ENCODE peak calls at places on chromosomes 11 and 22, in five cellular contexts. D, N, M, B and X are unnamed samples. For H3K9me3, the result is how much of the 10 kb centered on the place peaks cover.

GRCh38 chr22:36136475-36136874 is 24.1 kb downstream of the APOL3 start:
- DNase-seq in D (peak), N (no peak), M (no peak), B (peak), X (no peak)

GRCh38 chr11:83033367-83033766 is 38.3 kb downstream of the RAB30 start:
- DNase-seq in D (no peak), N (no peak), M (no peak), B (no peak), X (no peak)

GRCh38 chr11:114106986-114107385 is 47.5 kb downstream of the ZBTB16 start:
- DNase-seq in D (no peak), N (no peak), M (no peak), B (peak), X (no peak)

GRCh38 chr22:36467946-36468345 is 13.5 kb downstream of the TXN2 start:
- DNase-seq in D (peak), N (no peak), M (peak), B (no peak), X (peak)

GRCh38 chr11:75174781-75175370 is 24.0 kb downstream of the SLCO2B1 start:
- DNase-seq in D (peak), N (peak), M (no peak), B (peak), X (no peak)

GRCh38 chr11:46958777-46959176 is 22.2 kb downstream of the CSTPP1 start:
- DNase-seq in D (no peak), N (no peak), M (no peak), B (no peak), X (no peak)

GRCh38 chr11:117806906-117807305 is 9.9 kb upstream of the DSCAML1 start:
- DNase-seq in D (no peak), N (no peak), M (no peak), B (no peak), X (no peak)

GRCh38 chr11:12625438-12626071 is 48.7 kb upstream of the TEAD1 start:
- DNase-seq in D (peak), N (no peak), M (no peak), B (no peak), X (no peak)

GRCh38 chr11:17185938-17186337 is 21.8 kb downstream of the PIK3C2A start:
- DNase-seq in D (no peak), N (no peak), M (no peak), B (no peak), X (no peak)

GRCh38 chr22:28023774-28024173 is 104.7 kb upstream of the PITPNB start:
- DNase-seq in D (no peak), N (no peak), M (no peak), B (peak), X (no peak)

GRCh38 chr11:14973621-14974020 is 1.5 kb upstream of the CALCA start:
- DNase-seq in D (peak), N (peak), M (no peak), B (peak), X (no peak)

GRCh38 chr11:12680246-12680939 is 6.2 kb downstream of the TEAD1 start:
- DNase-seq in D (peak), N (peak), M (no peak), B (peak), X (peak)

GRCh38 chr11:15507592-15507991 is 392.9 kb downstream of the INSC start:
- DNase-seq in D (no peak), N (no peak), M (no peak), B (no peak), X (no peak)

GRCh38 chr11:10597877-10598341 is 29.4 kb upstream of the LYVE1 start:
- DNase-seq in D (peak), N (no peak), M (no peak), B (no peak), X (no peak)

GRCh38 chr22:22710719-22711531 is 66.5 kb downstream of the GGTLC2 start:
- DNase-seq in D (peak), N (peak), M (no peak), B (no peak), X (peak)

GRCh38 chr11:35525501-35526175 is at the start of gene PAMR1:
- DNase-seq in D (peak), N (peak), M (no peak), B (peak), X (peak)

GRCh38 chr11:8330896-8331295 is 67.2 kb upstream of the LMO1 start:
- DNase-seq in D (no peak), N (no peak), M (no peak), B (no peak), X (no peak)

GRCh38 chr22:30998329-30998728 is 29.3 kb downstream of the TUG1 start:
- DNase-seq in D (no peak), N (no peak), M (no peak), B (no peak), X (no peak)

GRCh38 chr11:93623179-93623578 is 38.3 kb upstream of the CEP295 start:
- DNase-seq in D (no peak), N (no peak), M (no peak), B (no peak), X (no peak)

GRCh38 chr11:110200241-110200640 is 96.2 kb downstream of the RDX start:
- DNase-seq in D (peak), N (no peak), M (no peak), B (no peak), X (no peak)

GRCh38 chr11:117300301-117300700 is 9.2 kb downstream of the BACE1-AS start:
- DNase-seq in D (peak), N (no peak), M (no peak), B (peak), X (peak)

GRCh38 chr11:16779436-16779835 is 41.0 kb downstream of the C11orf58 start:
- DNase-seq in D (no peak), N (no peak), M (peak), B (no peak), X (peak)

GRCh38 chr11:10319691-10320090 is 14.8 kb downstream of the ADM start:
- DNase-seq in D (no peak), N (no peak), M (no peak), B (no peak), X (no peak)

GRCh38 chr11:12458042-12458441 is 80.7 kb downstream of the PARVA start:
- DNase-seq in D (no peak), N (no peak), M (no peak), B (peak), X (no peak)

GRCh38 chr22:40654522-40655167 is 18.1 kb upstream of the MRTFA start:
- DNase-seq in D (peak), N (no peak), M (no peak), B (peak), X (peak)

GRCh38 chr11:46668480-46669085 is 31.8 kb downstream of the ARHGAP1 start:
- DNase-seq in D (no peak), N (no peak), M (no peak), B (peak), X (peak)

GRCh38 chr11:94526645-94527438 is 14.6 kb downstream of the C11orf97 start:
- DNase-seq in D (peak), N (no peak), M (no peak), B (no peak), X (no peak)

GRCh38 chr22:22942511-22943329 is 55.1 kb downstream of the IGLL5 start:
- DNase-seq in D (peak), N (peak), M (peak), B (peak), X (peak)

GRCh38 chr11:70577258-70577603 is 178.9 kb downstream of the CTTN start:
- DNase-seq in D (no peak), N (no peak), M (no peak), B (peak), X (no peak)

GRCh38 chr11:10770626-10771254 is 19.7 kb downstream of the CTR9 start:
- DNase-seq in D (peak), N (peak), M (peak), B (no peak), X (no peak)

GRCh38 chr11:64990222-64990918 is 6.4 kb downstream of the BATF2 start:
- DNase-seq in D (no peak), N (peak), M (no peak), B (peak), X (peak)

GRCh38 chr22:36301851-36302250 is 48.9 kb downstream of the APOL1 start:
- DNase-seq in D (peak), N (no peak), M (no peak), B (no peak), X (no peak)

GRCh38 chr11:124179311-124179710 is 3.8 kb upstream of the OR10D3 start:
- DNase-seq in D (no peak), N (no peak), M (no peak), B (no peak), X (no peak)

GRCh38 chr11:6635082-6635932 is 16.1 kb upstream of the TPP1 start:
- DNase-seq in D (peak), N (no peak), M (no peak), B (peak), X (no peak)

GRCh38 chr22:39089928-39090327 is 7.1 kb upstream of the APOBEC3H start:
- DNase-seq in D (no peak), N (no peak), M (no peak), B (no peak), X (no peak)

GRCh38 chr11:62145261-62145871 is 21.6 kb downstream of the INCENP start:
- DNase-seq in D (no peak), N (peak), M (no peak), B (no peak), X (peak)

GRCh38 chr11:62142043-62142375 is 18.2 kb downstream of the INCENP start:
- DNase-seq in D (no peak), N (no peak), M (no peak), B (no peak), X (peak)

GRCh38 chr11:62142921-62143320 is 19.1 kb downstream of the INCENP start:
- DNase-seq in D (no peak), N (peak), M (no peak), B (no peak), X (peak)

GRCh38 chr11:62144641-62145255 is 20.9 kb downstream of the INCENP start:
- DNase-seq in D (no peak), N (peak), M (no peak), B (no peak), X (peak)

DNA sequence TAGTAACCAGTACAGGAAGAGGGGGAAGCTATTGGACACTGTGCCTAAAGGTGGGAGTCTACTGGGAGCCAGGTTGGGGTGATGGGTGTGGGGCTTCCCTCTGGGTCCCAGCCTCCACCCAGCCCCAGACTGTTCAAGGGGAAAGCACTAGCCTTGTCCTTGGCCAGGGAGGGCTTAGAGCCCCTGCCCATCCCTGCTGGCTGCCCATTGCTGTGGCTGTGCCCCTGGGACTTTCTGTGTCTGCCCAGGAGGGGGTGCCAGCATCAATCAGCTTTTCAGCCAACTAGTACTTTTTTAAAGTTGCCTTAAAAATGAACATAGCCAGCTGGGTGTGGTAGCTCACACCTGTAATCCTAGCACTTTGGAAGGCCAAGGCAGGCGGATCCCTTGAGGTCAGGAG is 19.9 kb downstream of the INCENP start:
- DNase-seq in D (no peak), N (no peak), M (no peak), B (no peak), X (peak)
- TF ChIP-seq CTCF in D (peak), N (no peak), M (peak), B (no peak), X (no peak)

DNA sequence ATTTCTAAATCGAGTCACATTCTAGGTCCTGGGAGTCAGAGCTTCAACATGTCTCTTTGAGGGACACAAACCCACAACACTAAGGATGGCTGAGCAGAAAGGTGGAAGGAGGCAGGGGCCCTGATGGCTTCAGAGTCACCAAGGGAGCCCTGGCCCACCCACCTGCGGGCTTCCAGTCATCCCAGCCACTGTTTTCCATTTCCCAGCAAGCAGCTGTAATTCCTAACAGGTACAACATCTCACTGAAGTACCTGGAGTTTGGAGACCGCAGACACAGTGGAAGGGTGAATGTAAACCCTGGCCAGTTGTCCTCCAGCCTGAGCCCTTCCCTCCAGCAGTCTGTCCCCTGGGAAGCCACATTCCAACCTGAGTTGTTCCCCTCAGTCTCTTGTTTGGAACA is 562.8 kb downstream of the TBC1D22A start:
- DNase-seq in D (no peak), N (no peak), M (no peak), B (no peak), X (no peak)
- H3K9me3 ChIP-seq in D (under half), N (under half), M (under half), B (under half), X (under half)

GRCh38 chr11:127445476-127445875 is 444.9 kb upstream of the KIRREL3 start:
- DNase-seq in D (no peak), N (no peak), M (no peak), B (no peak), X (no peak)
- TF ChIP-seq CTCF in D (no peak), N (no peak), M (no peak), B (no peak), X (no peak)

DNA sequence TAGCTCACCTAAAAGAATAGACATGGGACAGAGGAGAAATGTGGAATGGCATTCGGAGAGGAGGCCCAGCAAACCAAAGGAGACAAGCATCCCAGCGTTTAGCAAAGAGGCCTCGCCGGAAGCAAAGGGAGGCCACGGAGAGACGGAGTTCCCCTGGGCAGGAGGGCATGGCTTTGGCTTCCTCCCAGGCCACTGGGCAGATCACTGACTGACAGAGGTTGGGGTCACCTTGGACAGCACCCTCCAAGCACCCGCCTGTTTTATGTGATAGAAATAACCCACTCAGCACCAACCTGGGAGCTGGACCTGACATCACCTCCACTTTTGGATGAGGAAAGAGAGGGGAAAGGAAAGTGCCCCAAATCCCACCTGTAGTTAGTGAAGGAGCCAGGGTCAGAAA is 434.1 kb downstream of the BRD1 start:
- DNase-seq in D (no peak), N (no peak), M (no peak), B (peak), X (no peak)
- H3K9me3 ChIP-seq in D (half or more), N (under half), M (under half), B (under half), X (under half)

GRCh38 chr11:107014871-107015270 is 3.4 kb downstream of the GUCY1A2 start:
- DNase-seq in D (no peak), N (no peak), M (no peak), B (no peak), X (no peak)

GRCh38 chr11:107017433-107018227 is 646 bp downstream of the GUCY1A2 start:
- DNase-seq in D (no peak), N (no peak), M (no peak), B (peak), X (no peak)

GRCh38 chr11:107017104-107017432 is 1.2 kb downstream of the GUCY1A2 start:
- DNase-seq in D (no peak), N (no peak), M (no peak), B (no peak), X (no peak)

GRCh38 chr11:107018274-107018901 is at the start of gene GUCY1A2:
- DNase-seq in D (no peak), N (no peak), M (no peak), B (peak), X (no peak)

DNA sequence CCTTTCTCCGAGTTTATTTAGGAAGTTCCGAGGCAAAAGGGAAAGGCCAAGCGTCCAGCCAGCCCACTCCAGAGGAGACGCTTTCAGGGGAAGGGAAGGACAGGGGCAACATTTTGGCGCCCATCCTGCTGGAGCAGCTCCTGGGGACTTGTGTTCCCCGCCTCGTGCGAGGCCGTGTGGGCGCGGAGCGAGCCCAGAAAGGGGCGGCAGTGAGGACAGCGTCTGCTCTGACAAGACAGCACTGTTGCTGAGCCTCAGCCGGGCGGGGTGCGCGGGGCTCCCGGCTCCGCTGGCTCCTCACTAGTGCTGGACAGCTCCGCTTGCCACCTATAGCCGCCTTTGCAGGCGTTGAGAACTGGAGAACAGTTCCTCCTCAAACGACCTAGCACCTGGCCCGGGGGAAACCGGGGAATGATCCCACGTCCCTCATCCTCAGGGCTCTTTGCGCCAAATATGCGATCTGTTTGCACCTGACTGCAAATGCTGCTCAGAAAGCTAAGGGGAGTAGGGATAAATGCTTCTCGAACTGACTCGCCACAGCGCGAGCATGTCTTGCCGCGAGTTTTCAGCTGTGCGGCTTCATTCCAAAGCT is 722 bp upstream of the GUCY1A2 start:
- DNase-seq in D (peak), N (no peak), M (no peak), B (peak), X (peak)
- TF ChIP-seq CTCF in D (no peak), N (no peak), M (no peak), B (no peak), X (no peak)

DNA sequence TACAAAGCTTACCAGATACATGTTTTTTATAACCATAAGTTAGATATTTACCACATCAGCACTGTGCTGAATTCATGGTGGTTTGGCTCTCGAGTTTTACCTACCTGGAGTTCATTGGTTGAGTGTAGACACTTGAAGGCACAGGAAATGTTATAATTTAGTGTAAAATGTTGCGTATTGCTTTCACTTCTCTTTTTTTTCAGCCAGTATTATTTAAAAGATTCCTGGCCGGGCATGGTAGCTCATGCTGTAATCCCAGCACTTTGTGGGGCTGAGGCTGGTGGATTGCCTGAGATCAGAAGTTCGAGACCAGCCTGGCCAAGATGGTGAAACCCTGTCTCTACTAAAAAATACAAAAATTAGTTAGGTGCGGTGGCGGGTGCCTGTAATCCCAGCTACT is 53.0 kb upstream of the GRK2 start:
- DNase-seq in D (no peak), N (no peak), M (no peak), B (no peak), X (no peak)
- H3K9me3 ChIP-seq in D (under half), N (under half), M (under half), B (under half), X (under half)

GRCh38 chr11:131111775-131112174 is 195.5 kb upstream of the SNX19 start:
- DNase-seq in D (no peak), N (no peak), M (no peak), B (no peak), X (no peak)

GRCh38 chr11:131109256-131109655 is 193.0 kb upstream of the SNX19 start:
- DNase-seq in D (peak), N (no peak), M (no peak), B (no peak), X (no peak)

GRCh38 chr11:131108780-131109179 is 192.5 kb upstream of the SNX19 start:
- DNase-seq in D (peak), N (no peak), M (no peak), B (no peak), X (no peak)
- TF ChIP-seq CTCF in D (no peak), N (no peak), M (no peak), B (no peak), X (no peak)

DNA sequence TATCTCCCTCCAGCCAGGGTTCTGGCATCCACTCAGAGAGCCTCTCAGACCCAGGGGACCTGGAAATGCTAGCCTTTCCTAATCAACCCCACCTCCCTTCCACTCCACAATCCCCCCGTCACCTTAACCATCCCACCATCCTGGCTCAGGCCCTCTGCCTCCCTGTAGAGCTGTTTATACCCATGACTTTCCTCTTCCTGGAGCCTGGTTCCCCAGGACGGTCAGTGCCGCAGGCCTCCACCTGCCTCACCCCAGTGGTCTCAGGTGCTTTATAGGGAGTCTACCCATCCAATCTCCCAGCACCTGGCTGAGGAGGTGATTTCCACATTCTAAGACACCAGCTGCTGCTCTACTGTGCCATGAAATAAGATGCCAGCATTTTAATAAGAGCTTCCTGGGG is 1159.5 kb downstream of the TBC1D22A start:
- DNase-seq in D (no peak), N (no peak), M (no peak), B (no peak), X (no peak)
- H3K9me3 ChIP-seq in D (half or more), N (under half), M (under half), B (under half), X (under half)

GRCh38 chr11:898540-899190 is 11.9 kb downstream of the CHID1 start:
- DNase-seq in D (no peak), N (no peak), M (no peak), B (no peak), X (no peak)
- TF ChIP-seq CTCF in D (peak), N (no peak), M (no peak), B (no peak), X (no peak)